ENCODE peak calls at places on chromosome 5, in five cellular contexts. I is H54; Y is NCI-H510A treated with DMSO at 0.1 percent for 48 hours; E is stimulated activated CD8-positive, alpha-beta memory T cell treated with anti-CD3 and anti-CD28 coated beads, Interleukin-15, amount 100 ng/mL, for 24 hours; U is activated B cell treated with CpG ODN at 0.5 μM for 24 hours. D is an unnamed sample.

GRCh38 chr5:151382576-151382975 is 35.2 kb upstream of the SLC36A2 start:
- DNase-seq in I (no peak), Y (no peak), E (no peak), U (no peak), D (no peak)

GRCh38 chr5:90802695-90803317 is 244.2 kb downstream of the ADGRV1 start:
- DNase-seq in I (peak; percentile 24), Y (peak; percentile 7), E (no peak), U (no peak), D (no peak)

GRCh38 chr5:36442796-36443195 is 141.1 kb upstream of the RANBP3L start:
- DNase-seq in I (peak; percentile 20), Y (no peak), E (no peak), U (no peak), D (no peak)

GRCh38 chr5:124902097-124902821 is 155.8 kb upstream of the ZNF608 start:
- DNase-seq in I (no peak), Y (peak; percentile 17), E (no peak), U (peak; percentile 37), D (no peak)

GRCh38 chr5:541888-542692 is 17.8 kb upstream of the SLC9A3 start:
- DNase-seq in I (no peak), Y (no peak), E (no peak), U (no peak), D (no peak)

GRCh38 chr5:5320062-5320805 is 102.2 kb upstream of the ICE1 start:
- DNase-seq in I (no peak), Y (no peak), E (no peak), U (no peak), D (no peak)

GRCh38 chr5:151022511-151023018 is 2.2 kb downstream of the GPX3 start:
- DNase-seq in I (no peak), Y (no peak), E (no peak), U (no peak), D (no peak)

GRCh38 chr5:29382735-29383280 is 1810.7 kb upstream of the CDH6 start:
- DNase-seq in I (peak; percentile 12), Y (no peak), E (no peak), U (no peak), D (no peak)

D was measured in SJSA1.